ENCODE peak calls at places on chromosomes 12 and 14, in four cellular contexts. W is heart right ventricle, M is SK-N-SH, V is dorsolateral prefrontal cortex. E is an unnamed sample.

GRCh38 chr12:113929312-113929989 is 36.7 kb downstream of the RBM19 start:
- DNase-seq in W (no peak), M (no peak), V (no peak), E (no peak)

GRCh38 chr12:54612216-54612750 is 22.4 kb downstream of the LACRT start:
- DNase-seq in W (no peak), M (no peak), V (no peak), E (peak)

GRCh38 chr12:105409881-105410471 is 79.5 kb downstream of the C12orf75 start:
- DNase-seq in W (peak), M (peak), V (no peak), E (peak)

GRCh38 chr12:6563448-6564050 is 4.5 kb downstream of the NOP2 start:
- DNase-seq in W (peak), M (peak), V (peak), E (no peak)

GRCh38 chr14:77301103-77301502 is 19.6 kb downstream of the POMT2 start:
- DNase-seq in W (peak), M (peak), V (peak), E (no peak)

GRCh38 chr12:112349440-112349839 is 32.8 kb downstream of the HECTD4 start:
- DNase-seq in W (no peak), M (peak), V (no peak), E (no peak)

GRCh38 chr12:10491766-10492165 is 13.9 kb upstream of the EIF2S3B start:
- DNase-seq in W (no peak), M (no peak), V (no peak), E (no peak)

GRCh38 chr14:89349196-89350008 is 67.6 kb downstream of the FOXN3 start:
- DNase-seq in W (no peak), M (peak), V (peak), E (no peak)

GRCh38 chr12:87704374-87704773 is 324.8 kb downstream of the C12orf50 start:
- DNase-seq in W (no peak), M (no peak), V (no peak), E (no peak)

GRCh38 chr12:84502180-84502857 is 410.3 kb downstream of the SLC6A15 start:
- DNase-seq in W (no peak), M (no peak), V (no peak), E (no peak)

GRCh38 chr12:123031171-123031845 is 50.8 kb downstream of the ARL6IP4 start:
- DNase-seq in W (no peak), M (no peak), V (no peak), E (no peak)

GRCh38 chr12:105240233-105240632 is 4.3 kb upstream of the APPL2 start:
- DNase-seq in W (no peak), M (no peak), V (no peak), E (no peak)

GRCh38 chr12:2052861-2053674 is at the start of gene CACNA1C:
- DNase-seq in W (peak), M (peak), V (peak), E (no peak)

GRCh38 chr12:31370645-31371620 is 45.0 kb upstream of the SINHCAF start:
- DNase-seq in W (no peak), M (no peak), V (no peak), E (no peak)

GRCh38 chr14:92973265-92973797 is 50.4 kb downstream of the CHGA start:
- DNase-seq in W (peak), M (peak), V (peak), E (peak)

GRCh38 chr12:52600941-52601481 is at the start of gene KRT72:
- DNase-seq in W (no peak), M (peak), V (no peak), E (peak)

GRCh38 chr12:13153180-13153579 is 43.3 kb upstream of the EMP1 start:
- DNase-seq in W (no peak), M (no peak), V (no peak), E (no peak)

GRCh38 chr12:10184261-10184843 is 5.5 kb downstream of the TMEM52B start:
- DNase-seq in W (no peak), M (no peak), V (no peak), E (no peak)

GRCh38 chr14:22849212-22849819 is 12.9 kb downstream of the MMP14 start:
- DNase-seq in W (peak), M (peak), V (no peak), E (peak)

GRCh38 chr12:107873223-107873622 is 98.7 kb downstream of the ASCL4 start:
- DNase-seq in W (no peak), M (no peak), V (no peak), E (no peak)

GRCh38 chr12:103423061-103423473 is 72.7 kb downstream of the C12orf42 start:
- DNase-seq in W (no peak), M (peak), V (no peak), E (no peak)

GRCh38 chr14:31835049-31835448 is 242.1 kb upstream of the ARHGAP5 start:
- DNase-seq in W (no peak), M (no peak), V (no peak), E (no peak)

GRCh38 chr12:98582093-98582492 is 11.4 kb upstream of the SLC25A3 start:
- DNase-seq in W (no peak), M (no peak), V (no peak), E (no peak)

GRCh38 chr14:53355581-53356112 is 202.5 kb upstream of the DDHD1 start:
- DNase-seq in W (no peak), M (no peak), V (no peak), E (no peak)

GRCh38 chr14:60008042-60008441 is 83.7 kb upstream of the PCNX4 start:
- DNase-seq in W (no peak), M (no peak), V (no peak), E (no peak)

GRCh38 chr12:127485528-127485927 is 781.4 kb upstream of the TMEM132C start:
- DNase-seq in W (no peak), M (no peak), V (no peak), E (no peak)

GRCh38 chr12:6463211-6463610 is 7.3 kb downstream of the VAMP1 start:
- DNase-seq in W (no peak), M (no peak), V (no peak), E (no peak)

GRCh38 chr14:94598816-94599655 is 13.2 kb upstream of the SERPINA3 start:
- DNase-seq in W (peak), M (no peak), V (peak), E (no peak)

GRCh38 chr12:117412465-117413190 is 51.2 kb upstream of the NOS1 start:
- DNase-seq in W (peak), M (no peak), V (no peak), E (no peak)

GRCh38 chr12:8890313-8891084 is 23.8 kb upstream of the PHC1 start:
- DNase-seq in W (no peak), M (peak), V (no peak), E (no peak)

DNA sequence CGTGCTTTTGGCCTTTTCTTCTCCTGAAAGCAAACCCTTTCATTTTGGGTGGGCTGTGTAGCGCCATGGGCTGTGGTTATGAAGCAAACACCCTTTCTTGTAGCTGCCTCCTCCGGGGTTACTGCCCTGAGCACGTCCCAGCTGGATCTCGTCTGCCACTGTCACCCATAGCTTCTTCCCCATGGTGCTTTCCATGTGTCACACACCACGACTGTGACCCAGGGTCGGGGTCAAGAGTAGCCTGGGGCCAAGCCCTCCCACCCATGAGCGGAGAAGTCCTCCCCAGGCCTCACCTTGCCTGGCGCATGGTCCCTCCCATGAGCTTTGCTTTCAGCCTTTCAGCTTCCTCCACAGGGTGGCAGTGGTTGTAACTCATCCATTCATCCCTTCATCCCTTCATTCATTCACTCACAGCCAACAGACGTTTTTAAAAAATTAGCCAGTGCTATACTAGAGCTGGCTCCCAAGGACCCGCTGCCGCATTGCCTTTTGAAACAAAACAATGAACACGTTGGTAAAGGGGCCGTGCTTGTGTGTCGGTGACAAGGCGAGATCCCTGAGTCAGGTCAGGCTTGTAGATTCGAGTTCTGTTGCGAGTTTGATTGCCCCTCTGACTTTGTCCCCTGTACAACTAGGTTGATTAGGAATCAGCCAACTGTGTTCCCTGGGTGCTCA is 29.5 kb downstream of the MEG3 start:
- DNase-seq in W (no peak), M (no peak), V (no peak), E (no peak)
- TF ChIP-seq CTCF in W (no peak), M (no peak), V (no peak), E (no peak)

GRCh38 chr12:27900920-27901879 is 71.3 kb downstream of the PTHLH start:
- DNase-seq in W (no peak), M (no peak), V (no peak), E (no peak)
- H3K4me3 ChIP-seq in W (no peak), M (no peak), V (no peak), E (no peak)

DNA sequence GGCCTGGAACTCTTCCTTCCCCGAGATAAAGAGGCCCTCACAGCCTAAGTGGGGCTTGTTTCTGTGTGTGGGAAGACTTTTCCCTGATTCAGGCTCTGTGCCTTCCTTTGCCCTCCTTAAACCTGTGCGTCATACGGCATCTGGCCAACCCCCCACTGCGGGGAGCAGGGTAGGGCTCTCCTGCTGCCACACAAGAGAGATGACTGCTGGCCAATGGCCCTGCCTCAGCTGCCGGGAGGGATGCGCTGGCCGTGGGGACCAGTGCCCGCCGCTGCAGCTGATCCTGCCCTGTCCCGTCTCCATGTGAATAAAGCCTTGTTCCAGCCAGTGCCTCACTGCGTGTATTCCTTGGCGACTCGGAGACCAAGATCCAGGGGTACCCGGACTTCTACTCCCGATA is 42.5 kb upstream of the BEGAIN start:
- DNase-seq in W (no peak), M (no peak), V (peak), E (no peak)
- H3K27ac ChIP-seq in W (no peak), M (no peak), V (no peak), E (no peak)

GRCh38 chr14:47208434-47208833 is 467.0 kb downstream of the MDGA2 start:
- DNase-seq in W (no peak), M (no peak), V (no peak), E (no peak)

GRCh38 chr14:47211263-47211662 is 464.1 kb downstream of the MDGA2 start:
- DNase-seq in W (no peak), M (no peak), V (no peak), E (no peak)

DNA sequence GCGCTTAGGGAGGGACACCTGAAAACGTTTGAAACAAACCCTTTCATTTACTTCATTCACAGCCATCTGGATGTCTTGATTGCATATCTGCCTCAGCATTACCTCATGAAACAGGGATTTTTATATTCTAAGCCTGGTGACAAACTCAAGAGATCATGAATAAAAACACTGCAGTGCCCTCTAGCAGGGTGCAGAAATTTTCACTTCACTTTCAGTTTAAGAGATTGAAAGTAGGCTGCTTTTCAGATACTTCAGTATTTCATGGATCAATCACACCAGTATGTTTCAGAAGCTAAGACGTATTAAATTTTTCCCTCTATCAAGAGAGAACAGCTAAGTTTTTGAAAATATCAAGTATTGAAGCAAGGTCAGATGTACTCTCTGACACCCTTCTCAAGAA is 467.8 kb downstream of the MDGA2 start:
- DNase-seq in W (no peak), M (no peak), V (no peak), E (no peak)
- TF ChIP-seq CTCF in W (no peak), M (peak), V (peak), E (no peak)